ENCODE peak calls at places on chromosomes 7 and 10, in five cellular contexts. W is H54, U is SHP77 treated with DMSO at 0.1 percent for 48 hours, S is NCI-H1092 treated with DMSO at 0.1 percent for 48 hours, E is COR-L47. I is an unnamed sample.

GRCh38 chr10:112471878-112472487 is 25.0 kb downstream of the VTI1A start:
- DNase-seq in U (peak; percentile 13), W (peak; percentile 19), S (peak; percentile 26), E (no peak), I (peak; percentile 3)

GRCh38 chr10:98261436-98262277 is 6.3 kb downstream of the LOXL4 start:
- DNase-seq in E (no peak), U (no peak), S (no peak), W (no peak), I (no peak)

GRCh38 chr10:24350111-24350921 is 141.4 kb downstream of the KIAA1217 start:
- DNase-seq in S (no peak), U (no peak), W (no peak), E (no peak), I (no peak)

GRCh38 chr7:30736291-30736690 is 15.6 kb upstream of the INMT start:
- DNase-seq in E (no peak), U (no peak), S (no peak), W (no peak), I (no peak)

GRCh38 chr7:2172311-2173183 is 60.2 kb downstream of the MAD1L1 start:
- DNase-seq in E (peak; percentile 70), W (no peak), S (peak; percentile 88), U (peak; percentile 46), I (no peak)

GRCh38 chr7:149196151-149196704 is 882 bp downstream of the ZNF282 start:
- DNase-seq in E (no peak), W (no peak), S (peak; percentile 24), U (no peak), I (no peak)

GRCh38 chr7:33534830-33535229 is 370.5 kb upstream of the BMPER start:
- DNase-seq in U (no peak), W (no peak), E (no peak), S (no peak), I (no peak)

GRCh38 chr7:1735262-1735661 is 65.2 kb downstream of the ELFN1 start:
- DNase-seq in S (no peak), U (no peak), W (no peak), E (no peak), I (no peak)

GRCh38 chr7:27616914-27617548 is 45.7 kb downstream of the HIBADH start:
- DNase-seq in U (no peak), S (no peak), W (no peak), E (no peak), I (no peak)

GRCh38 chr7:4791738-4792536 is 16.5 kb downstream of the AP5Z1 start:
- DNase-seq in E (no peak), U (no peak), W (no peak), S (no peak), I (no peak)

GRCh38 chr7:1900847-1901246 is 230.8 kb downstream of the ELFN1 start:
- DNase-seq in E (no peak), W (no peak), S (no peak), U (no peak), I (no peak)

GRCh38 chr7:40530292-40530691 is 395.5 kb downstream of the SUGCT start:
- DNase-seq in E (no peak), W (no peak), U (no peak), S (no peak), I (no peak)

GRCh38 chr7:82266081-82266480 is 177.5 kb downstream of the CACNA2D1 start:
- DNase-seq in U (no peak), S (peak; percentile 80), W (no peak), E (no peak), I (no peak)

GRCh38 chr7:116576350-116577319 is 51.8 kb downstream of the CAV1 start:
- DNase-seq in W (no peak), E (no peak), U (no peak), S (no peak), I (no peak)

GRCh38 chr10:129969528-129970264 is 5.6 kb upstream of the EBF3 start:
- DNase-seq in W (no peak), S (no peak), U (no peak), E (no peak), I (no peak)

GRCh38 chr10:4082851-4083250 is 297.8 kb upstream of the KLF6 start:
- DNase-seq in U (no peak), S (no peak), E (no peak), W (no peak), I (no peak)

GRCh38 chr10:103062854-103063642 is 130.0 kb downstream of the NT5C2 start:
- DNase-seq in W (no peak), U (no peak), S (no peak), E (no peak), I (no peak)

GRCh38 chr10:32225976-32226375 is 121.0 kb downstream of the EPC1 start:
- DNase-seq in U (no peak), E (no peak), W (no peak), S (no peak), I (no peak)

GRCh38 chr10:7084255-7085005 is 326.4 kb downstream of the SFMBT2 start:
- DNase-seq in U (no peak), S (peak; percentile 5), W (no peak), E (no peak), I (no peak)

GRCh38 chr10:70918851-70919530 is 30.6 kb upstream of the PCBD1 start:
- DNase-seq in U (no peak), E (no peak), S (peak; percentile 16), W (no peak), I (no peak)